ENCODE peak calls at places on chromosomes 7 and 10, in four cellular contexts. P, Y, E and Z are unnamed samples.

GRCh38 chr10:113131611-113132330 is 181.7 kb downstream of the TCF7L2 start:
- DNase-seq in P (no peak), E (no peak), Y (no peak), Z (no peak)

GRCh38 chr10:80498833-80499671 is 38.6 kb upstream of the SH2D4B start:
- DNase-seq in P (no peak), Y (no peak), E (peak; percentile 81), Z (peak; percentile 94)

GRCh38 chr10:62012318-62012717 is 110.8 kb downstream of the ARID5B start:
- DNase-seq in Y (no peak), P (no peak), E (no peak), Z (no peak)

GRCh38 chr7:132861424-132861823 is 220.5 kb downstream of the CHCHD3 start:
- DNase-seq in Y (no peak), E (no peak), P (no peak), Z (peak; percentile 14)

GRCh38 chr10:93300981-93301380 is 181.2 kb downstream of the MYOF start:
- DNase-seq in Y (no peak), E (no peak), P (no peak), Z (no peak)

GRCh38 chr10:87942884-87943527 is 79.6 kb downstream of the PTEN start:
- DNase-seq in P (no peak), Y (no peak), E (no peak), Z (no peak)

GRCh38 chr10:310976-311639 is 175.9 kb downstream of the ZMYND11 start:
- DNase-seq in P (no peak), Y (no peak), E (no peak), Z (no peak)

GRCh38 chr10:51985326-51985725 is 285.9 kb upstream of the CSTF2T start:
- DNase-seq in P (no peak), Y (no peak), E (no peak), Z (no peak)

GRCh38 chr10:107091126-107091525 is 73.4 kb downstream of the SORCS1 start:
- DNase-seq in E (no peak), P (no peak), Y (no peak), Z (no peak)

GRCh38 chr7:157228864-157229422 is 90.2 kb downstream of the UBE3C start:
- DNase-seq in E (no peak), Y (no peak), P (peak; percentile 29), Z (peak; percentile 18)

GRCh38 chr10:132372516-132373095 is 24.4 kb upstream of the PWWP2B start:
- DNase-seq in P (no peak), Y (no peak), E (no peak), Z (no peak)

GRCh38 chr10:102802920-102803534 is 34.2 kb downstream of the CYP17A1 start:
- DNase-seq in P (no peak), E (no peak), Y (no peak), Z (peak; percentile 43)

GRCh38 chr7:98086231-98086855 is 20.3 kb upstream of the LMTK2 start:
- DNase-seq in Y (no peak), P (no peak), E (peak; percentile 23), Z (peak; percentile 34)

GRCh38 chr7:7992502-7992901 is 23.9 kb downstream of the GLCCI1 start:
- DNase-seq in E (no peak), Y (no peak), P (no peak), Z (no peak)

GRCh38 chr10:5644930-5645329 is 21.5 kb downstream of the ASB13 start:
- DNase-seq in E (no peak), Y (no peak), P (no peak), Z (no peak)

GRCh38 chr7:127600885-127601284 is 7.3 kb downstream of the FSCN3 start:
- DNase-seq in P (no peak), E (no peak), Y (no peak), Z (no peak)

GRCh38 chr7:151736403-151736909 is 140.5 kb downstream of the PRKAG2 start:
- DNase-seq in Y (peak; percentile 20), P (no peak), E (peak; percentile 44), Z (peak; percentile 62)

GRCh38 chr10:33098966-33099663 is 141.1 kb upstream of the ITGB1 start:
- DNase-seq in E (no peak), Y (no peak), P (no peak), Z (no peak)

GRCh38 chr7:30027065-30027456 is 559 bp upstream of the FKBP14 start:
- DNase-seq in E (no peak), Y (no peak), P (peak; percentile 76), Z (peak; percentile 68)

GRCh38 chr7:129264534-129264933 is 39.7 kb downstream of the AHCYL2 start:
- DNase-seq in Y (no peak), E (no peak), P (no peak), Z (no peak)

GRCh38 chr7:39721919-39722597 is 98.7 kb downstream of the RALA start:
- DNase-seq in E (no peak), P (no peak), Y (no peak), Z (no peak)

GRCh38 chr7:154914580-154915380 is 88.1 kb downstream of the PAXIP1 start:
- DNase-seq in Y (no peak), E (no peak), P (no peak), Z (no peak)

GRCh38 chr10:48378675-48379074 is 72.2 kb downstream of the MAPK8 start:
- DNase-seq in Y (no peak), E (no peak), P (no peak), Z (no peak)

GRCh38 chr10:26331376-26331775 is 106.8 kb upstream of the APBB1IP start:
- DNase-seq in Y (no peak), E (no peak), P (no peak), Z (no peak)

GRCh38 chr10:92207061-92207460 is 83.8 kb downstream of the CPEB3 start:
- DNase-seq in Y (no peak), P (no peak), E (no peak), Z (no peak)

GRCh38 chr10:98041352-98042043 is 11.1 kb upstream of the CRTAC1 start:
- DNase-seq in P (peak; percentile 42), E (peak; percentile 68), Y (peak; percentile 31), Z (peak; percentile 75)

GRCh38 chr7:155953781-155954549 is 141.7 kb upstream of the SHH start:
- DNase-seq in E (peak; percentile 82), Y (no peak), P (no peak), Z (peak; percentile 16)

GRCh38 chr10:14878266-14879054 is at the start of gene SUV39H2:
- DNase-seq in P (peak; percentile 99), E (peak; percentile 97), Y (peak; percentile 90), Z (peak; percentile 96)

GRCh38 chr10:11106621-11107374 is 89.1 kb downstream of the CELF2 start:
- DNase-seq in P (no peak), E (no peak), Y (no peak), Z (no peak)

GRCh38 chr7:130667593-130668257 is 823 bp downstream of the COPG2 start:
- DNase-seq in E (no peak), Y (no peak), P (no peak), Z (peak; percentile 10)

GRCh38 chr10:43594944-43595589 is 11.2 kb upstream of the ZNF485 start:
- DNase-seq in Y (no peak), P (peak; percentile 19), E (peak; percentile 46), Z (peak; percentile 21)

GRCh38 chr7:130114776-130115175 is 44.4 kb downstream of the KLHDC10 start:
- DNase-seq in E (no peak), P (no peak), Y (no peak), Z (no peak)